ENCODE peak calls at places on chromosomes 11 and 22, in five cellular contexts. Y is A549; G is lower lobe of right lung; Z is lung; N is effector memory CD4-positive, alpha-beta T cell. L is an unnamed sample.

GRCh38 chr11:32852142-32852541 is 22.4 kb downstream of the PRRG4 start:
- DNase-seq in Y (no peak), G (no peak), Z (peak; percentile 36), N (no peak), L (no peak)

GRCh38 chr22:47850644-47851151 is 1088.2 kb downstream of the TBC1D22A start:
- DNase-seq in Y (no peak), G (no peak), Z (peak; percentile 27), N (no peak), L (no peak)

GRCh38 chr11:73201249-73201648 is 16.8 kb upstream of the P2RY2 start:
- DNase-seq in Y (no peak), G (peak; percentile 79), Z (peak; percentile 73), N (no peak), L (no peak)

GRCh38 chr11:104408630-104409029 is 244.7 kb upstream of the PDGFD start:
- DNase-seq in Y (no peak), G (no peak), Z (no peak), N (no peak), L (no peak)

GRCh38 chr11:72926076-72926475 is 111.9 kb downstream of the ATG16L2 start:
- DNase-seq in Y (no peak), G (no peak), Z (no peak), N (no peak), L (no peak)

GRCh38 chr11:117197516-117198456 is 1.4 kb upstream of the TAGLN start:
- DNase-seq in Y (no peak), G (peak; percentile 47), Z (no peak), N (no peak), L (no peak)

GRCh38 chr11:450809-451451 is 851 bp downstream of the PTDSS2 start:
- DNase-seq in Y (peak; percentile 66), G (peak; percentile 82), Z (peak; percentile 68), N (peak; percentile 70), L (peak; percentile 25)

GRCh38 chr22:50274311-50274710 is 4.1 kb upstream of the MAPK11 start:
- DNase-seq in Y (peak; percentile 38), G (no peak), Z (no peak), N (no peak), L (no peak)

GRCh38 chr11:131888230-131888826 is 517.9 kb downstream of the NTM start:
- DNase-seq in Y (no peak), G (no peak), Z (no peak), N (no peak), L (no peak)

GRCh38 chr11:8604078-8604723 is 10.2 kb upstream of the STK33 start:
- DNase-seq in Y (peak; percentile 64), G (peak; percentile 63), Z (peak; percentile 72), N (no peak), L (no peak)

GRCh38 chr11:119416606-119417580 is 6.1 kb downstream of the THY1 start:
- DNase-seq in Y (no peak), G (no peak), Z (no peak), N (no peak), L (no peak)

GRCh38 chr11:43933608-43934358 is 8.7 kb upstream of the C11orf96 start:
- DNase-seq in Y (no peak), G (no peak), Z (no peak), N (no peak), L (no peak)

GRCh38 chr11:66311470-66311964 is 5.3 kb downstream of the CD248 start:
- DNase-seq in Y (no peak), G (no peak), Z (no peak), N (no peak), L (no peak)

GRCh38 chr11:66313321-66314185 is 3.3 kb downstream of the CD248 start:
- DNase-seq in Y (no peak), G (peak; percentile 55), Z (no peak), N (no peak), L (no peak)

GRCh38 chr11:66312549-66313320 is 4.1 kb downstream of the CD248 start:
- DNase-seq in Y (peak; percentile 94), G (peak; percentile 100), Z (peak; percentile 99), N (peak; percentile 99), L (peak; percentile 70)

GRCh38 chr11:66310324-66310723 is 6.5 kb downstream of the CD248 start:
- DNase-seq in Y (no peak), G (no peak), Z (no peak), N (no peak), L (no peak)

GRCh38 chr11:66311965-66312548 is 4.8 kb downstream of the CD248 start:
- DNase-seq in Y (peak; percentile 93), G (peak; percentile 96), Z (peak; percentile 89), N (peak; percentile 92), L (peak; percentile 78)
- H3K27ac ChIP-seq in Y (peak overlapping the region; percentile 88), G (peak overlapping the region; percentile 81), Z (peak overlapping the region; percentile 89), N (peak overlapping the region; percentile 74), L (peak overlapping the region; percentile 63)

GRCh38 chr22:46086577-46087335 is 63.6 kb upstream of the PPARA start:
- DNase-seq in Y (no peak), G (peak; percentile 43), Z (no peak), N (no peak), L (no peak)
- H3K27ac ChIP-seq in Y (peak overlapping the region; percentile 99), G (peak overlapping the region; percentile 98), Z (peak overlapping the region; percentile 91), N (no peak overlapping the region), L (peak overlapping the region; percentile 99)

GRCh38 chr11:1852271-1852877 is 510 bp upstream of the LSP1 start:
- DNase-seq in Y (no peak), G (no peak), Z (no peak), N (no peak), L (no peak)

GRCh38 chr11:1852885-1853284 is at the start of gene LSP1:
- DNase-seq in Y (no peak), G (peak; percentile 80), Z (no peak), N (peak; percentile 65), L (no peak)

GRCh38 chr11:1853376-1854131 is 670 bp downstream of the LSP1 start:
- DNase-seq in Y (no peak), G (no peak), Z (no peak), N (no peak), L (no peak)

GRCh38 chr11:1854132-1854948 is 1.5 kb downstream of the LSP1 start:
- DNase-seq in Y (no peak), G (no peak), Z (no peak), N (no peak), L (no peak)

GRCh38 chr11:1851437-1852180 is 1.3 kb upstream of the LSP1 start:
- DNase-seq in Y (no peak), G (no peak), Z (no peak), N (no peak), L (no peak)
- H3K27ac ChIP-seq in Y (no peak overlapping the region), G (peak overlapping the region; percentile 88), Z (peak overlapping the region; percentile 74), N (peak overlapping the region; percentile 85), L (no peak overlapping the region)

GRCh38 chr11:64803163-64803845 is at the start of gene MAP4K2:
- DNase-seq in Y (peak; percentile 85), G (peak; percentile 92), Z (peak; percentile 82), N (peak; percentile 85), L (peak; percentile 82)

GRCh38 chr11:64800633-64801464 is 2.2 kb downstream of the MAP4K2 start:
- DNase-seq in Y (no peak), G (no peak), Z (no peak), N (no peak), L (no peak)

GRCh38 chr11:64801591-64802369 is 1.2 kb downstream of the MAP4K2 start:
- DNase-seq in Y (no peak), G (no peak), Z (no peak), N (peak; percentile 16), L (no peak)

GRCh38 chr11:64803846-64804345 is 882 bp upstream of the MAP4K2 start:
- DNase-seq in Y (no peak), G (no peak), Z (no peak), N (no peak), L (no peak)

GRCh38 chr11:64802370-64803162 is 448 bp downstream of the MAP4K2 start:
- DNase-seq in Y (no peak), G (no peak), Z (peak; percentile 40), N (peak; percentile 28), L (no peak)
- H3K27ac ChIP-seq in Y (peak overlapping the region; percentile 89), G (peak overlapping the region; percentile 77), Z (peak overlapping the region; percentile 57), N (peak overlapping the region; percentile 72), L (peak overlapping the region; percentile 89)

DNA sequence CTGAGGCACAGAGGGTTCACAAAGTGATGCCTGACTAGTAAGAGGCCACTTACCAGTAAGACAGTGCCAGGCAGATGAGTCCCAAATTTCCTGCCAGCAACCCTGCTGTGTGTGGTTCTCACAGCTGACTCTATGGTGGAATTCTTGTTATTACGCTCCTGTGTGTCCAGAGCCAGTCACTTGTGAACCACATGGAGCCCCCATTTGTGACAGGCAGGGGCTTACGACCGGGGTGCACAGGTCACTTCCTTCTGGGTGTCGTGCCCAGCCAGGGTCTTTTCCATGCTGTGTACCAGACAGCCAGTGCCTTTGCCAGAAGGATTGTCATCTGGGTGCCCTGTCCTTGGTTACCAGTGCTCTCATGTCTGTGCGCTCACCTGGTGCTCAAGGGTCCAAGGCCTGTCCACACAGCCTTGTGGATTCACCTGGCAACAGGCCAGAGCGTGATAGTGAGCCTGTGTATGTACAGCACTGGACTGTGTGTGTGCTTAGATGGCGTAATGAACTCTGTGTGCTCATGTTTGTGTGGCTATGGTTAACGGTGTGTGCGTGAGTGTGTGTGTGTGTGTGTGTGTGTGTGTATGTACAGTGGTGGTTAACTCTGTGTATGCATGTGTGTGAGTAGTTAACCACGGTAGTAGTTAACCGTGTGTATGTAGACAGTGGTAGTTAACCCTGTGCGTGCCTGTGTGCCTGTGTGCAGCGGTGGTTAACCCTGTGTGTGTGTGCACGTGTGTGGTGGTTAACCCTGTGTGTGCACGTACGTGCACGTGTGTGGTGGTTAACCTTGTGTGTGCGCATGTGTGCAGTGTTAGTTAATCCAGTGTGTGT is 18.6 kb downstream of the GRAMD4 start:
- DNase-seq in Y (no peak), G (peak; percentile 76), Z (no peak), N (no peak), L (no peak)
- H3K27ac ChIP-seq in Y (no peak overlapping the region), G (no peak overlapping the region), Z (peak overlapping the region; percentile 16), N (no peak overlapping the region), L (no peak overlapping the region)

DNA sequence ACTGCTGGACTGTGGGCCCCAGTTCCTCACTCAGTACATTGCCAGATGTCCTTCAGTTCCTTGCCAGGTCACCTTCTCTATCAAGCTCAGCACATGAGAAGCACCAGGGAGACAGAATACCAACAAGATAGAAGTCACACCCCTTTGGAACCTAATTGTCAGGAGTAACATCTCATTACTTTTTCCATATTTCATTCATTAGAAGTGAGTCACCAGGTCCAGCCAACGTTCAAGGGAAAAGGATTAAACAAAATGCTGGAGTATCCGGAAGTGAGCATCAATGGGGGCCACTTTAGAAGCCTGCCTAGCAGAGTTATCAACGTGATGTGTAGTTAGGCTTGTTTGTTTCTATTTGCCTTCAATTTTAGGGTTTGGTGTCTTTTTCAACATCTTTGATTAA is 569.3 kb downstream of the MIAT start:
- DNase-seq in Y (no peak), G (no peak), Z (no peak), N (no peak), L (no peak)
- H3K27ac ChIP-seq in Y (peak overlapping the region; percentile 70), G (no peak overlapping the region), Z (no peak overlapping the region), N (no peak overlapping the region), L (no peak overlapping the region)

DNA sequence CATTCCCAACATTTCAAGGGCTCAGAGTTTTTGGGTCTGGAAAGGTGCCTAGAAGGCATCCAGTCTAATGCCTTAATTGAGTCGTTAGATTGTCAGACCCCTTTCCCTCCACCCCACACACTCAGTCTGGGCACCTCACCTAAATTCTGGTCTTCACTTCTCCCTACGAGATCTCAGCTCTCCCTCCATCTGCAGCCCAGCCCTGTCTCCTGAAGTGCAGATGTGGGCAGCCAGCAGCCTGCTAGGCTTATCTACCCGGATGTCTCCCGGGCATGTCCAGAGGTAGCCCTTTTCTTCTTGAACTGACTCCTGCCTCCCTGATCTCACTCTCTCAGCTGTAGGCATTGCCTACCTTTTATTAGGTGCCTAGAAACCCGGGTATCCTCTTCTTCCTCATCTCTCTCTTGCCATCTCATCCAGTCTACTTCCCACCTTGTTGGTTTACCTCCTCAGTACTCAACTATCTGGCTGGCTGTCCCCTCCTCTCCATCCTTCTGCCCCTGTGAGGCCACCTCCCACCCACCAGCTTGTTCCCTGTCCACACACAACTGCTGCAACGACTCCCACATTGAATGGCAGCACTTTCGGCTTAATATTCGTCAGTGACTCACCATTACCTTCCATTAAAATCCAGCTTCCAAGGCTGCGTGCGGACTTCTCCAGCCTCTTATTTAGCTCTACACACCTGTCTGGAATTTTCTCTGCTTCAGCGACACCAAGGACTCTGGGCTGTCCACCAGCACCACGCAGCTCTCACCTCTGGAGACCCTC is 6.2 kb downstream of the SEPTIN3 start:
- DNase-seq in Y (no peak), G (no peak), Z (no peak), N (no peak), L (no peak)
- H3K27ac ChIP-seq in Y (no peak overlapping the region), G (no peak overlapping the region), Z (no peak overlapping the region), N (no peak overlapping the region), L (no peak overlapping the region)

L was measured in substantia nigra.